ENCODE peak calls at places on chromosome 4, in four cellular contexts. One of them, this sample, is unnamed.
A peak's percentile ranks its signal among the peaks of the same experiment; 100 is the strongest.

GRCh38 chr4:183286590-183287308 is 33.3 kb downstream of the CLDN22 start:
- DNase-seq in adrenal gland: no peak
- DNase-seq in Karpas-422: no peak
- DNase-seq in esophagus muscularis mucosa: no peak
- DNase-seq in this sample: no peak

GRCh38 chr4:168981460-168981859 is 28.6 kb downstream of the CBR4 start:
- DNase-seq in adrenal gland: no peak
- DNase-seq in Karpas-422: no peak
- DNase-seq in esophagus muscularis mucosa: no peak
- DNase-seq in this sample: no peak

GRCh38 chr4:70613893-70614572 is 14.5 kb upstream of the ENAM start:
- DNase-seq in adrenal gland: no peak
- DNase-seq in Karpas-422: no peak
- DNase-seq in esophagus muscularis mucosa: no peak
- DNase-seq in this sample: no peak

GRCh38 chr4:152805818-152806217 is 26.1 kb downstream of the ARFIP1 start:
- DNase-seq in adrenal gland: no peak
- DNase-seq in Karpas-422: no peak
- DNase-seq in esophagus muscularis mucosa: no peak
- DNase-seq in this sample: no peak

GRCh38 chr4:34720563-34720962 is 1523.8 kb downstream of the ARAP2 start:
- DNase-seq in adrenal gland: no peak
- DNase-seq in Karpas-422: peak; percentile 61
- DNase-seq in esophagus muscularis mucosa: no peak
- DNase-seq in this sample: peak; percentile 58

GRCh38 chr4:121551271-121551670 is 145.5 kb downstream of the ANXA5 start:
- DNase-seq in adrenal gland: peak; percentile 13
- DNase-seq in Karpas-422: no peak
- DNase-seq in esophagus muscularis mucosa: no peak
- DNase-seq in this sample: no peak

GRCh38 chr4:8276358-8277240 is 7.0 kb downstream of the HTRA3 start:
- DNase-seq in adrenal gland: no peak
- DNase-seq in Karpas-422: no peak
- DNase-seq in esophagus muscularis mucosa: no peak
- DNase-seq in this sample: peak; percentile 66

GRCh38 chr4:121908346-121908745 is 38.1 kb upstream of the BBS7 start:
- DNase-seq in adrenal gland: no peak
- DNase-seq in Karpas-422: no peak
- DNase-seq in esophagus muscularis mucosa: no peak
- DNase-seq in this sample: no peak

GRCh38 chr4:73447701-73448100 is 11.7 kb downstream of the AFP start:
- DNase-seq in adrenal gland: no peak
- DNase-seq in Karpas-422: no peak
- DNase-seq in esophagus muscularis mucosa: no peak
- DNase-seq in this sample: no peak

GRCh38 chr4:151231915-151232595 is 44.9 kb upstream of the PRSS48 start:
- DNase-seq in adrenal gland: no peak
- DNase-seq in Karpas-422: no peak
- DNase-seq in esophagus muscularis mucosa: peak; percentile 37
- DNase-seq in this sample: peak; percentile 60

GRCh38 chr4:183375156-183375555 is 52.9 kb upstream of the CLDN24 start:
- DNase-seq in adrenal gland: no peak
- DNase-seq in Karpas-422: no peak
- DNase-seq in esophagus muscularis mucosa: no peak
- DNase-seq in this sample: no peak

GRCh38 chr4:78481180-78481579 is 70.4 kb upstream of the ANXA3 start:
- DNase-seq in adrenal gland: no peak
- DNase-seq in Karpas-422: no peak
- DNase-seq in esophagus muscularis mucosa: no peak
- DNase-seq in this sample: no peak

GRCh38 chr4:61583696-61584095 is 383.6 kb downstream of the ADGRL3 start:
- DNase-seq in adrenal gland: no peak
- DNase-seq in Karpas-422: no peak
- DNase-seq in esophagus muscularis mucosa: no peak
- DNase-seq in this sample: peak; percentile 33

GRCh38 chr4:186627226-186627865 is 72.0 kb upstream of the MTNR1A start:
- DNase-seq in adrenal gland: no peak
- DNase-seq in Karpas-422: no peak
- DNase-seq in esophagus muscularis mucosa: peak; percentile 29
- DNase-seq in this sample: peak; percentile 18

GRCh38 chr4:15493411-15493810 is 23.7 kb downstream of the CC2D2A start:
- DNase-seq in adrenal gland: no peak
- DNase-seq in Karpas-422: no peak
- DNase-seq in esophagus muscularis mucosa: peak; percentile 34
- DNase-seq in this sample: no peak

GRCh38 chr4:105122334-105122733 is 24.3 kb upstream of the TET2 start:
- DNase-seq in adrenal gland: no peak
- DNase-seq in Karpas-422: no peak
- DNase-seq in esophagus muscularis mucosa: no peak
- DNase-seq in this sample: peak; percentile 20

GRCh38 chr4:171644430-171645057 is 168.7 kb upstream of the GALNTL6 start:
- DNase-seq in adrenal gland: no peak
- DNase-seq in Karpas-422: no peak
- DNase-seq in esophagus muscularis mucosa: no peak
- DNase-seq in this sample: no peak

GRCh38 chr4:77095101-77095826 is 19.5 kb upstream of the CCNI start:
- DNase-seq in adrenal gland: peak; percentile 75
- DNase-seq in Karpas-422: peak; percentile 76
- DNase-seq in esophagus muscularis mucosa: no peak
- DNase-seq in this sample: peak; percentile 74

GRCh38 chr4:80471701-80472100 is 136.2 kb downstream of the CFAP299 start:
- DNase-seq in adrenal gland: no peak
- DNase-seq in Karpas-422: no peak
- DNase-seq in esophagus muscularis mucosa: no peak
- DNase-seq in this sample: peak; percentile 11

GRCh38 chr4:120611092-120611491 is 311.4 kb downstream of the PRDM5 start:
- DNase-seq in adrenal gland: no peak
- DNase-seq in Karpas-422: no peak
- DNase-seq in esophagus muscularis mucosa: no peak
- DNase-seq in this sample: no peak

GRCh38 chr4:29304595-29304994 is 1415.6 kb upstream of the PCDH7 start:
- DNase-seq in adrenal gland: no peak
- DNase-seq in Karpas-422: no peak
- DNase-seq in esophagus muscularis mucosa: no peak
- DNase-seq in this sample: peak; percentile 14

GRCh38 chr4:17690898-17691297 is 76.5 kb downstream of the MED28 start:
- DNase-seq in adrenal gland: no peak
- DNase-seq in Karpas-422: no peak
- DNase-seq in esophagus muscularis mucosa: no peak
- DNase-seq in this sample: no peak

GRCh38 chr4:155748039-155748438 is 10.8 kb upstream of the GUCY1B1 start:
- DNase-seq in adrenal gland: no peak
- DNase-seq in Karpas-422: no peak
- DNase-seq in esophagus muscularis mucosa: no peak
- DNase-seq in this sample: no peak

GRCh38 chr4:109870061-109870460 is 22.2 kb downstream of the LRIT3 start:
- DNase-seq in adrenal gland: no peak
- DNase-seq in Karpas-422: no peak
- DNase-seq in esophagus muscularis mucosa: no peak
- DNase-seq in this sample: no peak

GRCh38 chr4:56757821-56758400 is 63.6 kb downstream of the SPINK2 start:
- DNase-seq in adrenal gland: peak; percentile 74
- DNase-seq in Karpas-422: no peak
- DNase-seq in esophagus muscularis mucosa: no peak
- DNase-seq in this sample: peak; percentile 65

GRCh38 chr4:56297801-56298200 is 89.5 kb downstream of the AASDH start:
- DNase-seq in adrenal gland: no peak
- DNase-seq in Karpas-422: no peak
- DNase-seq in esophagus muscularis mucosa: no peak
- DNase-seq in this sample: no peak

GRCh38 chr4:121221608-121222007 is 57.5 kb upstream of the TNIP3 start:
- DNase-seq in adrenal gland: no peak
- DNase-seq in Karpas-422: no peak
- DNase-seq in esophagus muscularis mucosa: no peak
- DNase-seq in this sample: no peak

GRCh38 chr4:139599594-139600374 is 43.8 kb upstream of the SETD7 start:
- DNase-seq in adrenal gland: no peak
- DNase-seq in Karpas-422: no peak
- DNase-seq in esophagus muscularis mucosa: no peak
- DNase-seq in this sample: peak; percentile 39

GRCh38 chr4:54085284-54085683 is 14.7 kb upstream of the GSX2 start:
- DNase-seq in adrenal gland: peak; percentile 65
- DNase-seq in Karpas-422: no peak
- DNase-seq in esophagus muscularis mucosa: no peak
- DNase-seq in this sample: no peak

GRCh38 chr4:40909363-40909876 is 159.7 kb downstream of the NSUN7 start:
- DNase-seq in adrenal gland: peak; percentile 73
- DNase-seq in Karpas-422: no peak
- DNase-seq in esophagus muscularis mucosa: no peak
- DNase-seq in this sample: no peak

GRCh38 chr4:56102581-56102980 is 153.8 kb downstream of the CEP135 start:
- DNase-seq in adrenal gland: no peak
- DNase-seq in Karpas-422: no peak
- DNase-seq in esophagus muscularis mucosa: no peak
- DNase-seq in this sample: peak; percentile 31

GRCh38 chr4:89681219-89681618 is 155.7 kb downstream of the SNCA start:
- DNase-seq in adrenal gland: no peak
- DNase-seq in Karpas-422: no peak
- DNase-seq in esophagus muscularis mucosa: no peak
- DNase-seq in this sample: peak; percentile 1

GRCh38 chr4:1604706-1605205 is 79.4 kb downstream of the FAM53A start:
- DNase-seq in adrenal gland: no peak
- DNase-seq in Karpas-422: peak; percentile 47
- DNase-seq in esophagus muscularis mucosa: no peak
- DNase-seq in this sample: no peak

GRCh38 chr4:183342541-183343533 is 20.6 kb upstream of the CLDN24 start:
- DNase-seq in adrenal gland: no peak
- DNase-seq in Karpas-422: no peak
- DNase-seq in esophagus muscularis mucosa: no peak
- DNase-seq in this sample: no peak

GRCh38 chr4:141658316-141658715 is 21.9 kb downstream of the IL15 start:
- DNase-seq in adrenal gland: no peak
- DNase-seq in Karpas-422: no peak
- DNase-seq in esophagus muscularis mucosa: no peak
- DNase-seq in this sample: no peak

GRCh38 chr4:2424581-2424980 is 5.8 kb downstream of the CFAP99 start:
- DNase-seq in adrenal gland: no peak
- DNase-seq in Karpas-422: no peak
- DNase-seq in esophagus muscularis mucosa: no peak
- DNase-seq in this sample: peak; percentile 40

DNA sequence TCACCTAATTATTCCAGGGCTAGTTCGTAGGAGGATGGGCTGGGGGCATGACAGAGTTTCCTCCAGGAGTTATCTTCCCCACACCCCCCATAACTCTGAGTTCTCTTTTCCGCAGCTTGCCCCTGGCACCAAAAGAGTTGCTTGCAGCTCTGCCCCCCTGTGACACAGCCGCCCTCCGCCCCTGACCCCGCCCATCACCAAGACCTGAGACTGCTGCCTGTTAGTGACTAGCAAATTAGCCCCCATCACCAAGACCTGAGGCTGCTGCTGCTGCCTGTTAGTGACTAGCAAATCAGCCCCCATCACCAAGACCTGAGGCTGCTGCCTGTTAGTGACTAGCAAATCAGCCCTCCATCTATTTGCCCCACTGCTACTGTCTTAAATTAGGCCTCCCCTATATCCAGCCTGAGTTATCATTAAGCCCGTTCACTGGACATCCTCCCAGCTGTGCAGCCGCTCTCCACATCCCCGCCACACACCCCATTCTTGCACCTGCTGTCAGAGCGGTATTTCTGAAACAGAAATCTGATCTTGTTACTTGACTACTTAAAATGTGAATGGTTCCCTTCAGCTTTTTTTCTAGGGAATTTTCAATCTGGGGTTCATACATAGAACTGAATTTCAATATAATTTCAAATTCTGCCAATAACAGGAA is 1.5 kb upstream of the PAPSS1 start:
- DNase-seq in adrenal gland: peak; percentile 22
- DNase-seq in Karpas-422: peak; percentile 77
- DNase-seq in esophagus muscularis mucosa: no peak
- DNase-seq in this sample: peak; percentile 22
- H3K27ac ChIP-seq in adrenal gland: peak overlapping the region; percentile 90
- H3K27ac ChIP-seq in Karpas-422: no peak overlapping the region
- H3K27ac ChIP-seq in esophagus muscularis mucosa: peak overlapping the region; percentile 87
- H3K27ac ChIP-seq in this sample: no peak overlapping the region

DNA sequence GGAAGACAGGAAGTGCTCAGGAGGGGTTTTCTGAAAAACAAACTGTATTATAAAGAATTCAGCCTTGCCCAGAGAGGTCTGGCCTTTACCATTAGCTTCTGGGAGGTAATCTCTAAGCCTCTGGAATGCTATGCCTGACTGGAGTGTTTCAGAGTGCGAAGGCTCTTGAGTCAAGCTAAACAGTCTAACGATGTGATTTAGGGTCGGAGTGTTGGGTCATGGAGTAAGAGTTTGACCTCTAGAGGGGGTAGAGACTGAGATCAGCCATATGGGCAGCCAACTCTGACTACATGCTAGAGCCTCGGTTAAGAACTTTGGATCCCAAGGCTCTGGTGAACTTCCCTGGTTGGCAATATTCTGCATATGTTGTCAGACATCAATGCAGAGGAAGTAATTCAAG is 15.0 kb downstream of the BOD1L1 start:
- DNase-seq in adrenal gland: no peak
- DNase-seq in Karpas-422: no peak
- DNase-seq in esophagus muscularis mucosa: no peak
- DNase-seq in this sample: no peak
- H3K4me3 ChIP-seq in adrenal gland: no peak overlapping the region
- H3K4me3 ChIP-seq in Karpas-422: no peak overlapping the region
- H3K4me3 ChIP-seq in esophagus muscularis mucosa: no peak overlapping the region
- H3K4me3 ChIP-seq in this sample: no peak overlapping the region

GRCh38 chr4:184447664-184448063 is 26.7 kb downstream of the IRF2 start:
- DNase-seq in adrenal gland: no peak
- DNase-seq in Karpas-422: no peak
- DNase-seq in esophagus muscularis mucosa: no peak
- DNase-seq in this sample: no peak
- H3K4me1 ChIP-seq in adrenal gland: peaks cover 80% of the 10 kb centered on the region
- H3K4me1 ChIP-seq in Karpas-422: peaks cover 31% of the 10 kb centered on the region
- H3K4me1 ChIP-seq in esophagus muscularis mucosa: peaks cover 89% of the 10 kb centered on the region
- H3K4me1 ChIP-seq in this sample: no peaks in the 10 kb centered on the region

GRCh38 chr4:25449688-25450087 is 72.6 kb downstream of the ANAPC4 start:
- DNase-seq in adrenal gland: no peak
- DNase-seq in Karpas-422: no peak
- DNase-seq in esophagus muscularis mucosa: no peak
- DNase-seq in this sample: no peak

GRCh38 chr4:25451676-25452075 is 74.6 kb downstream of the ANAPC4 start:
- DNase-seq in adrenal gland: no peak
- DNase-seq in Karpas-422: no peak
- DNase-seq in esophagus muscularis mucosa: no peak
- DNase-seq in this sample: no peak

GRCh38 chr4:25449270-25449669 is 72.2 kb downstream of the ANAPC4 start:
- DNase-seq in adrenal gland: no peak
- DNase-seq in Karpas-422: no peak
- DNase-seq in esophagus muscularis mucosa: no peak
- DNase-seq in this sample: peak; percentile 9

GRCh38 chr4:25452081-25452480 is 75.0 kb downstream of the ANAPC4 start:
- DNase-seq in adrenal gland: no peak
- DNase-seq in Karpas-422: no peak
- DNase-seq in esophagus muscularis mucosa: no peak
- DNase-seq in this sample: no peak

DNA sequence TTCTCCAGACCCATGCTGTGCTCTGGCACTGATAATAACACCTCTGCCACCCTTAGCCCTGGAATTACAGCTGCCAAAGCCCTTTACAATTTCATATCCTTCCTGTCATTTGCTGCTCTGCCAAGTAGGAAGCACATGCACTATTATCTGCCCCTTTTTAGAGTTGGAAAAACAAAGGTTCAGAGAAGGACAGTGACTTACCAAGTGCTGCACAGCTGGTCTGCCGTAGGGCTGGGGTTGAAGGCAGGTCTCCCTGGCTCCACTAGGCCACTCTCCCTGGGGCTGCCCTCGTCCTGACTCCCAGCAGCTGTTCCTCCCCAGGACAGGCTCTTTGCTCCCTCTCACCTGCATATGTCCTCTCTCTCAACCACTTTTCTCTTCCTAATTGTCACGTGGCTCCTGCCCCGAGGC is 73.4 kb downstream of the ANAPC4 start:
- DNase-seq in adrenal gland: no peak
- DNase-seq in Karpas-422: no peak
- DNase-seq in esophagus muscularis mucosa: no peak
- DNase-seq in this sample: no peak
- H3K27ac ChIP-seq in adrenal gland: no peak overlapping the region
- H3K27ac ChIP-seq in Karpas-422: no peak overlapping the region
- H3K27ac ChIP-seq in esophagus muscularis mucosa: no peak overlapping the region
- H3K27ac ChIP-seq in this sample: no peak overlapping the region